ENCODE peak calls at places on chromosome 1, in seven cellular contexts. Z, U, I, Q, A, H and V are unnamed samples.

GRCh38 chr1:42784946-42785693 is at the start of gene TMEM269:
- DNase-seq in H (no peak), Q (no peak), I (no peak), U (peak; percentile 27), Z (no peak), A (no peak), V (no peak)

GRCh38 chr1:179296356-179296755 is 2.8 kb downstream of the SOAT1 start:
- DNase-seq in Z (no peak), A (no peak), U (no peak), H (no peak), Q (no peak), I (no peak), V (no peak)

GRCh38 chr1:204348197-204348596 is 11.5 kb downstream of the PLEKHA6 start:
- DNase-seq in U (no peak), H (no peak), A (no peak), I (peak; percentile 39), Z (no peak), Q (no peak), V (no peak)

GRCh38 chr1:84776639-84777038 is 86.4 kb upstream of the SSX2IP start:
- DNase-seq in Z (no peak), A (no peak), I (no peak), Q (no peak), H (no peak), U (no peak), V (no peak)

GRCh38 chr1:69639159-69639558 is 71.4 kb downstream of the LRRC7 start:
- DNase-seq in I (no peak), Q (no peak), Z (no peak), H (no peak), U (no peak), A (no peak), V (no peak)

GRCh38 chr1:239276051-239276450 is 110.3 kb upstream of the CHRM3 start:
- DNase-seq in Z (no peak), A (no peak), H (no peak), Q (no peak), I (no peak), U (no peak), V (no peak)

GRCh38 chr1:147080671-147081394 is 91.4 kb downstream of the PRKAB2 start:
- DNase-seq in U (no peak), Z (no peak), Q (no peak), H (no peak), I (no peak), A (peak; percentile 77), V (no peak)

GRCh38 chr1:42739753-42740700 is at the start of gene CLDN19:
- DNase-seq in I (peak; percentile 73), A (peak; percentile 93), H (no peak), Z (no peak), U (peak; percentile 44), Q (peak; percentile 23), V (no peak)

GRCh38 chr1:100449477-100449876 is 88.5 kb upstream of the GPR88 start:
- DNase-seq in U (no peak), I (no peak), A (no peak), H (no peak), Z (no peak), Q (no peak), V (no peak)

GRCh38 chr1:160293020-160293968 is 8.4 kb upstream of the PEX19 start:
- DNase-seq in Z (no peak), U (no peak), H (no peak), Q (no peak), I (no peak), A (no peak), V (no peak)

GRCh38 chr1:110150330-110151174 is at the start of gene SLC6A17:
- DNase-seq in Z (peak; percentile 65), I (no peak), A (peak; percentile 81), U (peak; percentile 82), Q (no peak), H (no peak), V (peak; percentile 68)

GRCh38 chr1:53061859-53062714 is at the start of gene PODN:
- DNase-seq in U (peak; percentile 86), A (peak; percentile 66), Q (no peak), H (no peak), Z (no peak), I (no peak), V (no peak)

GRCh38 chr1:85450832-85451231 is 14.1 kb downstream of the DDAH1 start:
- DNase-seq in Q (no peak), I (no peak), U (no peak), Z (peak; percentile 22), A (no peak), H (no peak), V (no peak)

GRCh38 chr1:161731241-161731640 is 9.9 kb downstream of the FCRLB start:
- DNase-seq in I (no peak), H (no peak), U (no peak), A (no peak), Z (no peak), Q (no peak), V (no peak)

GRCh38 chr1:209813902-209814301 is 8.0 kb upstream of the IRF6 start:
- DNase-seq in Q (no peak), U (no peak), I (no peak), H (no peak), Z (no peak), A (no peak), V (no peak)

GRCh38 chr1:247857069-247857985 is at the start of gene TRIM58:
- DNase-seq in H (no peak), A (peak; percentile 73), I (no peak), Z (no peak), U (peak; percentile 62), Q (peak; percentile 96), V (no peak)

GRCh38 chr1:174875306-174875705 is 124.4 kb upstream of the CACYBP start:
- DNase-seq in U (no peak), I (peak; percentile 49), Q (peak; percentile 49), Z (no peak), H (no peak), A (no peak), V (no peak)

GRCh38 chr1:54566438-54567141 is 18.6 kb downstream of the ACOT11 start:
- DNase-seq in Z (no peak), U (no peak), I (no peak), A (no peak), Q (no peak), H (no peak), V (no peak)

GRCh38 chr1:226973371-226973897 is 33.3 kb downstream of the COQ8A start:
- DNase-seq in Q (no peak), A (no peak), Z (no peak), I (no peak), H (no peak), U (peak; percentile 84), V (no peak)
- TF ChIP-seq RAD21 in Q (no peak), A (no peak), Z (no peak), I (no peak), H (no peak), U (no peak), V (no peak)

DNA sequence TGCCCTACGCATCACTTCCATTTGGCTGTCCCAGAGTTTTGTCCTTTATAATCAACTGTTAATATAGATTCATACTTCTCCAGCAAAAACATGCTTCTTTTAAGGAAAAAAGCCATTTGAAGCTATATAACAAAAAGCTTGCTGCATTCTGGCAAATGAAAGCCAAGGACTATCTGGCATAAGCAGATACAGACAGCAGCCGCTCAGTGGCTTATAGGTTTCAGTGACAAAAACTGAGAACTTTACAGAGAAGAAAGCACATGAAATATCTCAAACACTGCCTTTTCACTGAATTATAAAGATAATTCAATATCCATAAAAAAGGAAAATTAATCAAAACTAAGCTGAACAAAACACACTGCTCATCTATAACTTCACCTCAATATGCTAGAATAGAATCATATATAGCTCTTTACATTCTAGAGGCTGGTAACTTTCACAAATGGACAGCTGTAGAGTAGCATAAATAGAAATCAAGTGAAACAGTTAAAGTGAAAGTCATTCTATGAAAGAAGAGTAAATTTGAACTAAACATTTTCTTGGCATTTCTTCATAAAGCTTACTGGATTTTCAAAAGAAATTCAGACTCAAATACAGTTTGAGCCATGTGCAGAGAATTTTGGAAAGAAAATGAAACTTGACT is 19.6 kb downstream of the CDC42BPA start:
- DNase-seq in A (no peak), Q (peak; percentile 42), Z (no peak), H (no peak), I (no peak), U (no peak), V (no peak)
- H3K4me2 ChIP-seq in A (no peak overlapping the region), Q (peak overlapping the region; percentile 4), Z (no peak overlapping the region), H (no peak overlapping the region), I (no peak overlapping the region), U (peak overlapping the region; percentile 72), V (peak overlapping the region; percentile 92)

GRCh38 chr1:20261095-20261494 is 29.6 kb upstream of the VWA5B1 start:
- DNase-seq in Q (no peak), I (no peak), A (no peak), U (no peak), Z (no peak), H (no peak), V (no peak)

GRCh38 chr1:20252587-20252986 is 38.1 kb upstream of the VWA5B1 start:
- DNase-seq in Q (no peak), A (no peak), Z (no peak), I (no peak), U (no peak), H (no peak), V (no peak)

GRCh38 chr1:20250346-20250989 is 40.2 kb upstream of the VWA5B1 start:
- DNase-seq in Z (no peak), U (no peak), Q (no peak), A (no peak), H (peak; percentile 20), I (peak; percentile 68), V (peak; percentile 22)

GRCh38 chr1:20259646-20260045 is 31.0 kb upstream of the VWA5B1 start:
- DNase-seq in Z (no peak), A (no peak), I (no peak), H (no peak), Q (no peak), U (peak; percentile 69), V (no peak)

DNA sequence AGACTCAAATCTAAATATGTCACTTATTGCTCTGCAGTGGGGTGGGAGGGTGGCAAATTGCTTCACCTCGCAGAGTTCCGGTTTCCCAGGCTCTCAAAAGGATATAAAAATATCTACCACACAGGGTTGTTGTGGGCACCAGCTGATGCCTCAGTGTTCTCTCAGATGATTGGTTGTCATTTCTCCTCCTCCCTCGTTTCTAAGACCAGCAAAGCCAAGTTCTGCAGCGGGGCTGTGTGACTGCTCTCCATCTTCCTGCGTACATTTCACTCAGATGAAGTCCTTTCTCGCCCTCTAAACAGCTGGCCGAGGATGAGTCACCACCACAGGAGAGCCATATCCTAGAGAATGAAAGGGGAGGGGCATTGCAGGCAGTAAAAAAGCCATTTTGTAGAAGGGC is 35.0 kb upstream of the VWA5B1 start:
- DNase-seq in I (no peak), Q (peak; percentile 38), H (no peak), Z (no peak), A (no peak), U (no peak), V (peak; percentile 78)
- H2AFZ ChIP-seq in I (no peak overlapping the region), Q (no peak overlapping the region), H (no peak overlapping the region), Z (peak overlapping the region; percentile 94), A (no peak overlapping the region), U (no peak overlapping the region), V (no peak overlapping the region)

GRCh38 chr1:222288056-222288455 is 259.8 kb downstream of the HHIPL2 start:
- DNase-seq in H (no peak), Z (peak; percentile 21), I (no peak), A (no peak), Q (no peak), U (no peak), V (peak; percentile 45)

GRCh38 chr1:222284466-222284865 is 263.4 kb downstream of the HHIPL2 start:
- DNase-seq in Q (no peak), A (no peak), I (no peak), H (no peak), U (no peak), Z (no peak), V (peak; percentile 63)

GRCh38 chr1:222283147-222283768 is 264.6 kb downstream of the HHIPL2 start:
- DNase-seq in I (no peak), Q (no peak), A (no peak), Z (no peak), U (no peak), H (no peak), V (peak; percentile 99)

GRCh38 chr1:222286039-222286438 is 261.9 kb downstream of the HHIPL2 start:
- DNase-seq in I (no peak), Q (no peak), U (no peak), A (no peak), Z (no peak), H (no peak), V (no peak)
- TF ChIP-seq RAD21 in I (no peak), Q (no peak), U (no peak), A (no peak), Z (no peak), H (no peak), V (no peak)